ENCODE peak calls at places on chromosomes 7 and 10, in eight cellular contexts. D, R, K, C, X, S, J and Z are unnamed samples.

GRCh38 chr7:41930538-41931262 is 227.8 kb upstream of the INHBA start:
- DNase-seq in C (no peak), D (no peak), J (no peak), K (no peak), R (no peak), X (no peak), S (peak), Z (no peak)

GRCh38 chr10:60230892-60231291 is 158.8 kb downstream of the ANK3 start:
- DNase-seq in K (no peak), C (no peak), S (peak), X (no peak), D (no peak), J (no peak), R (no peak), Z (no peak)

GRCh38 chr7:40580776-40581175 is 446.0 kb downstream of the SUGCT start:
- DNase-seq in C (no peak), J (no peak), K (no peak), R (no peak), X (no peak), D (no peak), S (no peak), Z (no peak)

GRCh38 chr7:36047254-36047653 is 105.8 kb upstream of the EEPD1 start:
- DNase-seq in S (no peak), J (no peak), X (peak), C (no peak), R (no peak), K (no peak), D (no peak), Z (peak)

GRCh38 chr7:71682181-71682580 is 550.2 kb downstream of the GALNT17 start:
- DNase-seq in S (no peak), X (no peak), R (no peak), C (no peak), D (no peak), K (no peak), J (no peak), Z (no peak)

GRCh38 chr7:14666304-14666703 is 236.2 kb downstream of the DGKB start:
- DNase-seq in S (no peak), J (no peak), C (no peak), D (no peak), R (no peak), X (no peak), K (no peak), Z (no peak)

GRCh38 chr7:147579148-147579547 is 1011.4 kb upstream of the C7orf33 start:
- DNase-seq in R (no peak), K (no peak), S (no peak), C (no peak), X (peak), D (no peak), J (no peak), Z (no peak)

GRCh38 chr10:72218756-72219155 is 2.7 kb upstream of the ASCC1 start:
- DNase-seq in R (no peak), C (no peak), S (no peak), D (no peak), X (no peak), J (no peak), K (no peak), Z (no peak)

GRCh38 chr7:158488225-158488889 is 99.3 kb downstream of the PTPRN2 start:
- DNase-seq in X (no peak), J (no peak), D (no peak), R (no peak), K (no peak), S (no peak), C (no peak), Z (no peak)

GRCh38 chr10:7610651-7611389 is 55.9 kb downstream of the ITIH5 start:
- DNase-seq in K (no peak), J (no peak), D (no peak), S (no peak), R (no peak), C (no peak), X (no peak), Z (peak)

GRCh38 chr7:43260980-43261878 is 148.8 kb downstream of the HECW1 start:
- DNase-seq in X (peak), J (peak), R (peak), D (peak), S (peak), K (peak), C (peak), Z (peak)

GRCh38 chr7:139598642-139599041 is 75.2 kb downstream of the CLEC2L start:
- DNase-seq in R (no peak), K (no peak), C (no peak), J (no peak), D (no peak), S (no peak), X (peak), Z (peak)

GRCh38 chr10:130804281-130804680 is 507.2 kb downstream of the TCERG1L start:
- DNase-seq in R (no peak), C (no peak), K (no peak), D (peak), S (no peak), X (no peak), J (no peak), Z (no peak)

GRCh38 chr7:112550468-112551060 is 69.8 kb downstream of the LSMEM1 start:
- DNase-seq in D (no peak), X (peak), C (no peak), R (peak), J (peak), K (no peak), S (peak), Z (peak)

GRCh38 chr7:39540320-39540719 is 25.9 kb upstream of the YAE1 start:
- DNase-seq in R (no peak), K (no peak), S (no peak), J (no peak), X (peak), C (no peak), D (no peak), Z (no peak)

GRCh38 chr10:87058171-87058570 is 36.5 kb downstream of the GLUD1 start:
- DNase-seq in J (no peak), R (no peak), K (no peak), S (no peak), C (no peak), X (no peak), D (no peak), Z (no peak)

GRCh38 chr7:105963038-105963667 is at the start of gene CDHR3:
- DNase-seq in C (no peak), X (peak), S (no peak), J (no peak), R (no peak), D (no peak), K (no peak), Z (peak)

GRCh38 chr7:137978464-137979237 is 23.2 kb downstream of the CREB3L2 start:
- DNase-seq in J (no peak), X (no peak), D (no peak), C (peak), R (no peak), K (no peak), S (peak), Z (no peak)

GRCh38 chr10:126917975-126918908 is 13.0 kb downstream of the DOCK1 start:
- DNase-seq in K (no peak), S (no peak), R (no peak), D (no peak), J (no peak), C (no peak), X (no peak), Z (no peak)

GRCh38 chr7:12229046-12229445 is 18.0 kb downstream of the TMEM106B start:
- DNase-seq in J (no peak), R (no peak), S (no peak), X (no peak), D (no peak), C (no peak), K (no peak), Z (no peak)

GRCh38 chr7:71785216-71785615 is 626.9 kb downstream of the CALN1 start:
- DNase-seq in R (no peak), K (no peak), D (no peak), C (no peak), S (no peak), J (no peak), X (no peak), Z (no peak)

GRCh38 chr7:95583834-95584621 is 12.3 kb downstream of the PDK4 start:
- DNase-seq in C (no peak), K (no peak), J (no peak), S (no peak), X (no peak), D (no peak), R (no peak), Z (no peak)

GRCh38 chr10:131822694-131823245 is 78.0 kb upstream of the PPP2R2D start:
- DNase-seq in J (no peak), S (no peak), C (peak), K (peak), X (no peak), R (no peak), D (peak), Z (no peak)

GRCh38 chr7:113491305-113491704 is 373.0 kb upstream of the SMIM30 start:
- DNase-seq in D (no peak), K (no peak), X (no peak), R (no peak), J (no peak), C (no peak), S (no peak), Z (no peak)

GRCh38 chr7:101124376-101125056 is 2.4 kb upstream of the SERPINE1 start:
- DNase-seq in C (no peak), X (no peak), D (no peak), K (no peak), J (peak), R (no peak), S (peak), Z (no peak)

GRCh38 chr7:30159153-30159552 is 24.4 kb downstream of the MTURN start:
- DNase-seq in R (no peak), J (no peak), X (no peak), D (no peak), S (no peak), K (no peak), C (no peak), Z (no peak)